ENCODE peak calls at places on chromosomes 13 and 19, in five cellular contexts. Y is foreskin fibroblast, D is ascending aorta, C is K562, X is HFFc6. N is an unnamed sample.
A peak's percentile ranks its signal among the peaks of the same experiment; 100 is the strongest.

GRCh38 chr19:27742041-27742440 is 1470.9 kb downstream of the UQCRFS1 start:
- DNase-seq in Y (no peak), D (no peak), C (no peak), X (no peak), N (no peak)

GRCh38 chr13:51453308-51453958 is 597 bp upstream of the INTS6 start:
- DNase-seq in Y (no peak), D (no peak), C (peak; percentile 68), X (no peak), N (no peak)

GRCh38 chr19:3708207-3708931 is at the start of gene TJP3:
- DNase-seq in Y (no peak), D (no peak), C (no peak), X (peak; percentile 20), N (no peak)

GRCh38 chr13:73677041-73677589 is 457.1 kb downstream of the KLF12 start:
- DNase-seq in Y (peak; percentile 6), D (no peak), C (no peak), X (peak; percentile 7), N (no peak)

GRCh38 chr13:30676672-30677071 is 58.7 kb upstream of the ALOX5AP start:
- DNase-seq in Y (no peak), D (no peak), C (no peak), X (peak; percentile 27), N (no peak)

GRCh38 chr19:1917926-1918325 is 12.7 kb downstream of the ADAT3 start:
- DNase-seq in Y (no peak), D (no peak), C (no peak), X (no peak), N (no peak)

GRCh38 chr13:77511552-77511951 is 24.0 kb upstream of the SCEL start:
- DNase-seq in Y (peak; percentile 7), D (no peak), C (no peak), X (no peak), N (no peak)

GRCh38 chr13:110756268-110756667 is 42.8 kb downstream of the ING1 start:
- DNase-seq in Y (peak; percentile 12), D (no peak), C (no peak), X (peak; percentile 34), N (no peak)

GRCh38 chr19:3776479-3777040 is 4.5 kb upstream of the RAX2 start:
- DNase-seq in Y (no peak), D (no peak), C (no peak), X (no peak), N (no peak)

GRCh38 chr13:42819712-42820111 is 38.3 kb downstream of the FAM216B start:
- DNase-seq in Y (no peak), D (no peak), C (no peak), X (no peak), N (no peak)

GRCh38 chr19:3287814-3288213 is 63.4 kb downstream of the CELF5 start:
- DNase-seq in Y (no peak), D (no peak), C (no peak), X (no peak), N (no peak)

GRCh38 chr19:13022859-13023636 is 27.8 kb downstream of the NFIX start:
- DNase-seq in Y (peak; percentile 94), D (peak; percentile 93), C (peak; percentile 71), X (peak; percentile 94), N (peak; percentile 64)

GRCh38 chr13:20492641-20493040 is 33.0 kb downstream of the CRYL1 start:
- DNase-seq in Y (peak; percentile 23), D (no peak), C (peak; percentile 19), X (peak; percentile 31), N (peak; percentile 54)

GRCh38 chr19:50794778-50795664 is 4.8 kb downstream of the ACP4 start:
- DNase-seq in Y (no peak), D (no peak), C (peak; percentile 64), X (no peak), N (no peak)
- TF ChIP-seq CTCF in Y (peak; percentile 2), D (no peak), C (peak; percentile 30), X (peak; percentile 42), N (peak; percentile 57)

GRCh38 chr19:15811476-15811875 is 4.0 kb downstream of the OR10H1 start:
- DNase-seq in Y (no peak), D (no peak), C (no peak), X (no peak), N (no peak)

GRCh38 chr19:15812059-15812722 is 3.3 kb downstream of the OR10H1 start:
- DNase-seq in Y (no peak), D (no peak), C (no peak), X (no peak), N (no peak)

GRCh38 chr19:15813916-15814315 is 1.5 kb downstream of the OR10H1 start:
- DNase-seq in Y (no peak), D (no peak), C (no peak), X (no peak), N (no peak)

GRCh38 chr19:15815306-15815705 is at the start of gene OR10H1:
- DNase-seq in Y (no peak), D (no peak), C (no peak), X (no peak), N (no peak)

DNA sequence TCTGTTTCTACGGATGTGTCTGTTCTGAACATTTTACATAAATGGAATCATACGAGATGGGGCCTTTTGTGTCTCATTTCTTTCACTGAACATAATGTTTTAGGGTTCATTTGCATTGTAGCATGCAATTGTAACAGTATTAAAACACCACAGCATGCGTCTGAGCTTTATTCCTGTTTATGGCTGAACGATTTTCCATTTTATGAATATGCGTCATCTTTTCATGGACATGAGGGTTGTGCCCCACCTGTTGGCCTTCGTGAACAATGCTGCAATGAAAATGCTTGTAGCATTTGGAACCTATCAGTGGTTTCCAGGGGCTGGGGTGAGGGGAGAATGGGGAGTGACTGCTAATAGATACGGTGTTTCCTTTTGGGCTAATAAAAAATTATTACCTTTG is 5.1 kb downstream of the OR10H1 start:
- DNase-seq in Y (no peak), D (no peak), C (peak; percentile 47), X (no peak), N (no peak)
- TF ChIP-seq CTCF in Y (no peak), D (no peak), C (peak; percentile 48), X (no peak), N (no peak)

GRCh38 chr13:103810026-103810425 is 743.8 kb upstream of the SLC10A2 start:
- DNase-seq in Y (no peak), D (no peak), C (no peak), X (no peak), N (no peak)

GRCh38 chr13:103812966-103813365 is 746.7 kb upstream of the SLC10A2 start:
- DNase-seq in Y (no peak), D (no peak), C (no peak), X (no peak), N (no peak)

GRCh38 chr13:103815619-103816018 is 749.4 kb upstream of the SLC10A2 start:
- DNase-seq in Y (no peak), D (no peak), C (no peak), X (no peak), N (no peak)

GRCh38 chr13:103812558-103812957 is 746.3 kb upstream of the SLC10A2 start:
- DNase-seq in Y (no peak), D (no peak), C (no peak), X (no peak), N (no peak)
- TF ChIP-seq CTCF in Y (no peak), D (no peak), C (no peak), X (no peak), N (no peak)

GRCh38 chr13:97205971-97206370 is 16.2 kb upstream of the MBNL2 start:
- DNase-seq in Y (no peak), D (no peak), C (no peak), X (peak; percentile 61), N (no peak)

GRCh38 chr13:97200081-97200942 is 21.8 kb upstream of the MBNL2 start:
- DNase-seq in Y (no peak), D (no peak), C (no peak), X (no peak), N (no peak)

GRCh38 chr13:97211357-97211756 is 10.8 kb upstream of the MBNL2 start:
- DNase-seq in Y (no peak), D (no peak), C (no peak), X (peak; percentile 35), N (no peak)

GRCh38 chr13:97202761-97203160 is 19.4 kb upstream of the MBNL2 start:
- DNase-seq in Y (no peak), D (no peak), C (no peak), X (no peak), N (no peak)

GRCh38 chr13:97205465-97205864 is 16.7 kb upstream of the MBNL2 start:
- DNase-seq in Y (no peak), D (no peak), C (no peak), X (no peak), N (no peak)
- TF ChIP-seq CTCF in Y (no peak), D (no peak), C (no peak), X (no peak), N (no peak)

GRCh38 chr13:97852181-97852874 is 101.1 kb upstream of the IPO5 start:
- DNase-seq in Y (no peak), D (no peak), C (no peak), X (no peak), N (no peak)

GRCh38 chr13:97848886-97849285 is 104.6 kb upstream of the IPO5 start:
- DNase-seq in Y (peak; percentile 4), D (no peak), C (no peak), X (no peak), N (no peak)

GRCh38 chr13:97851269-97851668 is 102.2 kb upstream of the IPO5 start:
- DNase-seq in Y (no peak), D (no peak), C (no peak), X (no peak), N (no peak)

GRCh38 chr13:97853550-97853949 is 99.9 kb upstream of the IPO5 start:
- DNase-seq in Y (peak; percentile 5), D (no peak), C (no peak), X (peak; percentile 15), N (no peak)

GRCh38 chr13:97849305-97849704 is 104.2 kb upstream of the IPO5 start:
- DNase-seq in Y (peak; percentile 7), D (no peak), C (peak; percentile 17), X (peak; percentile 10), N (no peak)
- TF ChIP-seq CTCF in Y (peak; percentile 23), D (no peak), C (peak; percentile 24), X (peak; percentile 73), N (peak; percentile 64)

GRCh38 chr13:41054919-41055619 is 6.2 kb upstream of the WBP4 start:
- DNase-seq in Y (no peak), D (no peak), C (no peak), X (no peak), N (no peak)
- TF ChIP-seq CTCF in Y (peak; percentile 12), D (no peak), C (peak; percentile 44), X (peak; percentile 58), N (peak; percentile 62)

DNA sequence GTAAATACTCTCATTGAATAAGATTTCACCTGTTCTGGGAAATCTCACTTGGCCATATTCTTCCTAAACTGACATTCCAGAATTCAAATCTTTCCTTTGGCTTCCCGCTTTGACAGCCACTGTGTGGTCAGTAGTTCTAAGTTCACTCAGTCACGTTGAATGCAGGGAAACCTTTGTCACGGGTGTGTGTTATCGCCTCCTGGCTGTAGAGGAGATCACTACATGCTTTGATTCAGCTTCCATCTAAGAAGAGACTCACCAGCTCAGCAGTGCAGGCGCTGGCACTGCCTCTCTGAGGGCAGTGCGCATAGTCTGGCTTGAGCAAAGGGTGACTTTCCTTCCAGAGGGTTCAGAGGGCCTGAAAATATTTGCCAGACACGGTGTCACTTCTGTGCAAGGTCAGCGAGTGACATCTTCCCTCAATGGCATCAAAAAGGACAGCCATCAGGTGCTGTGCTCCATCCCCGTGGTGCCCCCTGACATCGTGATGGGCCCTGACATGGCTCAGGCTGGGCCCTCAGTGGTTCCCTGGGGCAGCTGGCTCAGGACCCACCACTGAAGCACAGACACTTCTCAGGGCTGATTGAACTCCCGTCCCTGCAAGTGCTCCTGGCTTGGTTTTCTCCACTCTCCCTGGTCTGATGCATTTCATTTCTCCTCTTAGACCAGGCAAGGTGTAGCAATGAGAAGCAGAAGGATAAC is 635.4 kb upstream of the ARGLU1 start:
- DNase-seq in Y (no peak), D (no peak), C (no peak), X (peak; percentile 3), N (peak; percentile 70)
- TF ChIP-seq CTCF in Y (peak; percentile 16), D (no peak), C (peak; percentile 22), X (peak; percentile 51), N (peak; percentile 78)

GRCh38 chr19:45130888-45131615 is 29.7 kb downstream of the NKPD1 start:
- DNase-seq in Y (no peak), D (no peak), C (no peak), X (no peak), N (no peak)
- TF ChIP-seq CTCF in Y (peak; percentile 16), D (no peak), C (no peak), X (peak; percentile 56), N (no peak)

N was measured in H9.